ENCODE peak calls at places on chromosomes 5 and 9, in nine cellular contexts. O, R, F, Z, W, T, D, X and V are unnamed samples.

GRCh38 chr9:79015951-79016350 is 555.8 kb upstream of the TLE4 start:
- DNase-seq in O (no peak), R (no peak), F (no peak), Z (no peak), W (no peak), T (no peak), D (no peak), X (no peak), V (no peak)

GRCh38 chr5:1719860-1720259 is 79.8 kb downstream of the MRPL36 start:
- DNase-seq in O (no peak), R (no peak), F (no peak), Z (no peak), W (no peak), T (peak; percentile 53), D (no peak), X (no peak), V (no peak)

GRCh38 chr5:113050606-113051391 is 74.2 kb downstream of the DCP2 start:
- DNase-seq in O (peak; percentile 84), R (peak; percentile 93), F (peak; percentile 65), Z (no peak), W (no peak), T (no peak), D (peak; percentile 67), X (no peak), V (no peak)

GRCh38 chr5:99033014-99033931 is 104.5 kb upstream of the CHD1 start:
- DNase-seq in O (peak; percentile 7), R (peak; percentile 9), F (peak; percentile 36), Z (no peak), W (no peak), T (no peak), D (no peak), X (no peak), V (no peak)

GRCh38 chr5:152140391-152140790 is 215.7 kb upstream of the GLRA1 start:
- DNase-seq in O (no peak), R (no peak), F (no peak), Z (no peak), W (no peak), T (no peak), D (no peak), X (no peak), V (no peak)

GRCh38 chr9:109213300-109214121 is 46.5 kb upstream of the FRRS1L start:
- DNase-seq in O (no peak), R (no peak), F (no peak), Z (no peak), W (no peak), T (no peak), D (no peak), X (no peak), V (no peak)

GRCh38 chr5:115543931-115544370 is 624 bp downstream of the FEM1C start:
- DNase-seq in O (peak; percentile 53), R (peak; percentile 80), F (peak; percentile 64), Z (peak; percentile 43), W (peak; percentile 44), T (peak; percentile 69), D (no peak), X (no peak), V (no peak)

GRCh38 chr5:53418844-53419243 is 61.6 kb upstream of the FST start:
- DNase-seq in O (peak; percentile 99), R (peak; percentile 94), F (peak; percentile 97), Z (no peak), W (no peak), T (no peak), D (peak; percentile 99), X (no peak), V (no peak)

GRCh38 chr9:123396007-123396511 is 40.1 kb downstream of the CRB2 start:
- DNase-seq in O (no peak), R (no peak), F (no peak), Z (no peak), W (no peak), T (no peak), D (no peak), X (no peak), V (peak; percentile 40)

GRCh38 chr9:14190240-14190639 is 123.7 kb downstream of the NFIB start:
- DNase-seq in O (no peak), R (no peak), F (no peak), Z (no peak), W (no peak), T (no peak), D (no peak), X (no peak), V (no peak)

GRCh38 chr5:26553079-26553478 is 485.3 kb downstream of the CDH9 start:
- DNase-seq in O (no peak), R (no peak), F (no peak), Z (no peak), W (peak; percentile 14), T (no peak), D (no peak), X (no peak), V (no peak)

GRCh38 chr9:121935744-121936143 is 157.4 kb downstream of the TTLL11 start:
- DNase-seq in O (no peak), R (no peak), F (no peak), Z (peak; percentile 78), W (no peak), T (no peak), D (no peak), X (no peak), V (peak; percentile 67)

GRCh38 chr5:76082790-76083554 is at the start of gene SV2C:
- DNase-seq in O (no peak), R (peak; percentile 44), F (no peak), Z (peak; percentile 50), W (no peak), T (no peak), D (no peak), X (peak; percentile 47), V (peak; percentile 81)

GRCh38 chr9:35643046-35643445 is 7.7 kb downstream of the SIT1 start:
- DNase-seq in O (no peak), R (no peak), F (no peak), Z (no peak), W (no peak), T (no peak), D (no peak), X (no peak), V (no peak)

GRCh38 chr9:133702798-133703570 is 35.2 kb downstream of the SARDH start:
- DNase-seq in O (no peak), R (no peak), F (no peak), Z (peak; percentile 38), W (no peak), T (no peak), D (no peak), X (no peak), V (peak; percentile 81)

GRCh38 chr9:132505961-132506691 is 76.3 kb upstream of the BARHL1 start:
- DNase-seq in O (no peak), R (no peak), F (no peak), Z (no peak), W (no peak), T (no peak), D (no peak), X (no peak), V (no peak)

GRCh38 chr9:3828495-3828894 is 302.7 kb upstream of the RFX3 start:
- DNase-seq in O (peak; percentile 67), R (peak; percentile 77), F (no peak), Z (no peak), W (no peak), T (no peak), D (no peak), X (no peak), V (no peak)

GRCh38 chr5:79173626-79174025 is 62.0 kb downstream of the BHMT start:
- DNase-seq in O (no peak), R (no peak), F (no peak), Z (peak; percentile 42), W (peak; percentile 86), T (no peak), D (no peak), X (no peak), V (no peak)

GRCh38 chr9:71764438-71764837 is 3.9 kb downstream of the CEMIP2 start:
- DNase-seq in O (no peak), R (no peak), F (no peak), Z (no peak), W (no peak), T (no peak), D (no peak), X (no peak), V (no peak)
- H3K27me3 ChIP-seq in O (no peaks in the 10 kb centered on the region), R (no peaks in the 10 kb centered on the region), F (no peaks in the 10 kb centered on the region), Z (no peaks in the 10 kb centered on the region), W (no peaks in the 10 kb centered on the region), T (no peaks in the 10 kb centered on the region), D (no peaks in the 10 kb centered on the region), X (no peaks in the 10 kb centered on the region), V (no peaks in the 10 kb centered on the region)

GRCh38 chr9:114039484-114039883 is 38.6 kb downstream of the AMBP start:
- DNase-seq in O (no peak), R (no peak), F (no peak), Z (no peak), W (no peak), T (no peak), D (no peak), X (no peak), V (no peak)
- H3K4me3 ChIP-seq in O (no peak overlapping the region), R (no peak overlapping the region), F (no peak overlapping the region), Z (no peak overlapping the region), W (no peak overlapping the region), T (no peak overlapping the region), D (no peak overlapping the region), X (no peak overlapping the region), V (no peak overlapping the region)

GRCh38 chr9:73157811-73158210 is 6.1 kb downstream of the ANXA1 start:
- DNase-seq in O (no peak), R (peak; percentile 53), F (no peak), Z (no peak), W (no peak), T (no peak), D (no peak), X (no peak), V (no peak)
- H3K36me3 ChIP-seq in O (peaks cover 27% of the 10 kb centered on the region), R (peaks cover 73% of the 10 kb centered on the region), F (peaks cover 20% of the 10 kb centered on the region), Z (no peaks in the 10 kb centered on the region), W (peaks cover 26% of the 10 kb centered on the region), T (peaks cover 43% of the 10 kb centered on the region), D (peaks cover 12% of the 10 kb centered on the region), X (no peaks in the 10 kb centered on the region), V (no peaks in the 10 kb centered on the region)

GRCh38 chr5:73142035-73142434 is 21.7 kb downstream of the TMEM171 start:
- DNase-seq in O (no peak), R (no peak), F (no peak), Z (no peak), W (no peak), T (no peak), D (no peak), X (no peak), V (no peak)

GRCh38 chr5:73143716-73144115 is 23.3 kb downstream of the TMEM171 start:
- DNase-seq in O (no peak), R (no peak), F (peak; percentile 6), Z (no peak), W (no peak), T (no peak), D (no peak), X (no peak), V (no peak)

GRCh38 chr5:73139485-73139884 is 19.1 kb downstream of the TMEM171 start:
- DNase-seq in O (no peak), R (no peak), F (no peak), Z (no peak), W (no peak), T (no peak), D (no peak), X (no peak), V (no peak)

GRCh38 chr5:73137575-73138530 is 17.5 kb downstream of the TMEM171 start:
- DNase-seq in O (no peak), R (no peak), F (no peak), Z (no peak), W (no peak), T (no peak), D (no peak), X (no peak), V (no peak)

DNA sequence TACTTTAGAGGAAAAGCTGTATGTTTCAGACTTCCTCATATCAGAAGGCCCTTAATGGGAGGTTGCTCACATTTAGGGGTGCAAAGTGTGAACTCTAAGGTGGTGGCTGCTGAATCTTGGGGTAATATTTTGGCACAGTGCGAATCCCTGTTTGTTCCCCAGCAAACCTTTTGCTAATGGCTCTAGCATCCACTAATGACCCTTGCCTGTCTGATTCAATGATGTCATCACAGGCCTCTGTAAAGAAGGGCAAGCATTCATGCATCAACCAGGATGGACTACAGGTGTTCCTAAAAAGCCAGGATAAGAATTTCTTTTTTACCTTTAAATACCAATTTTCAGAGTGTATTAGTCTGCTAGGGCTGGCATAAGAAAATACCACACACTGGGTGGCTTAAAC is 20.4 kb downstream of the TMEM171 start:
- DNase-seq in O (no peak), R (no peak), F (no peak), Z (no peak), W (no peak), T (no peak), D (no peak), X (no peak), V (no peak)
- H3K27me3 ChIP-seq in O (peaks cover 8% of the 10 kb centered on the region), R (no peaks in the 10 kb centered on the region), F (peaks cover 11% of the 10 kb centered on the region), Z (no peaks in the 10 kb centered on the region), W (no peaks in the 10 kb centered on the region), T (no peaks in the 10 kb centered on the region), D (peaks cover 2% of the 10 kb centered on the region), X (peaks cover 1% of the 10 kb centered on the region), V (no peaks in the 10 kb centered on the region)